ENCODE peak calls at places on chromosomes 16 and 17, in ten cellular contexts. I is cardiac muscle cell; Z is effector memory CD4-positive, alpha-beta T cell; V is GM23248; R is aorta; E is neural progenitor cell; Q is heart right ventricle; K is lower lobe of right lung; U is fibroblast of lung; L is left lung. G is an unnamed sample. For H3K4me1, the result is how much of the 10 kb centered on the place peaks cover.

GRCh38 chr17:75501378-75502071 is 13.8 kb downstream of the CASKIN2 start:
- DNase-seq in I (no peak), Q (no peak), E (no peak), V (no peak), R (no peak), K (peak), Z (no peak), L (no peak), U (no peak), G (no peak)

GRCh38 chr17:36825113-36825955 is 111.9 kb upstream of the LHX1 start:
- DNase-seq in U (no peak), R (no peak), V (no peak), L (no peak), E (no peak), K (no peak), Q (no peak), I (no peak), Z (no peak), G (no peak)

GRCh38 chr17:26818736-26819135 is 475.2 kb upstream of the WSB1 start:
- DNase-seq in L (no peak), K (no peak), V (no peak), E (peak), I (no peak), U (peak), Q (no peak), Z (no peak), R (no peak), G (no peak)

GRCh38 chr17:80498242-80498919 is 22.0 kb upstream of the NPTX1 start:
- DNase-seq in L (no peak), E (peak), V (peak), R (peak), U (peak), K (no peak), Z (no peak), Q (no peak), I (no peak), G (peak)

GRCh38 chr17:28743243-28744103 is at the start of gene TRAF4:
- DNase-seq in Q (peak), L (peak), E (peak), R (peak), U (peak), V (peak), K (peak), I (peak), Z (peak), G (peak)

GRCh38 chr17:53844476-53845107 is 21.9 kb downstream of the KIF2B start:
- DNase-seq in V (no peak), Z (no peak), R (no peak), U (no peak), E (no peak), K (no peak), Q (no peak), L (no peak), I (no peak), G (no peak)

GRCh38 chr17:2700031-2700490 is 11.5 kb downstream of the CLUH start:
- DNase-seq in L (peak), K (peak), Z (no peak), E (no peak), I (no peak), R (peak), U (no peak), V (no peak), Q (no peak), G (no peak)

GRCh38 chr17:47877368-47878034 is 18.5 kb upstream of the SP2 start:
- DNase-seq in I (no peak), V (no peak), L (no peak), E (no peak), R (no peak), Z (no peak), U (no peak), Q (no peak), K (no peak), G (no peak)

GRCh38 chr17:8341456-8341855 is 1.8 kb downstream of the ODF4 start:
- DNase-seq in R (no peak), K (no peak), Z (no peak), Q (no peak), V (peak), I (no peak), E (no peak), L (no peak), U (no peak), G (no peak)

GRCh38 chr16:48613061-48613957 is 3.3 kb upstream of the N4BP1 start:
- DNase-seq in K (no peak), I (no peak), L (no peak), V (peak), Q (no peak), U (peak), E (no peak), R (no peak), Z (peak), G (no peak)

GRCh38 chr17:6608321-6608720 is 32.2 kb downstream of the KIAA0753 start:
- DNase-seq in U (no peak), E (no peak), V (peak), R (no peak), I (no peak), K (no peak), Z (no peak), L (no peak), Q (no peak), G (no peak)

GRCh38 chr16:81786321-81786720 is 7.2 kb downstream of the PLCG2 start:
- DNase-seq in E (no peak), R (no peak), Z (no peak), U (no peak), K (no peak), I (no peak), L (no peak), Q (no peak), V (peak), G (no peak)

GRCh38 chr17:73455050-73455687 is 143.4 kb upstream of the CDC42EP4 start:
- DNase-seq in K (peak), V (no peak), E (no peak), I (no peak), L (no peak), R (peak), Z (no peak), U (no peak), Q (no peak), G (no peak)

DNA sequence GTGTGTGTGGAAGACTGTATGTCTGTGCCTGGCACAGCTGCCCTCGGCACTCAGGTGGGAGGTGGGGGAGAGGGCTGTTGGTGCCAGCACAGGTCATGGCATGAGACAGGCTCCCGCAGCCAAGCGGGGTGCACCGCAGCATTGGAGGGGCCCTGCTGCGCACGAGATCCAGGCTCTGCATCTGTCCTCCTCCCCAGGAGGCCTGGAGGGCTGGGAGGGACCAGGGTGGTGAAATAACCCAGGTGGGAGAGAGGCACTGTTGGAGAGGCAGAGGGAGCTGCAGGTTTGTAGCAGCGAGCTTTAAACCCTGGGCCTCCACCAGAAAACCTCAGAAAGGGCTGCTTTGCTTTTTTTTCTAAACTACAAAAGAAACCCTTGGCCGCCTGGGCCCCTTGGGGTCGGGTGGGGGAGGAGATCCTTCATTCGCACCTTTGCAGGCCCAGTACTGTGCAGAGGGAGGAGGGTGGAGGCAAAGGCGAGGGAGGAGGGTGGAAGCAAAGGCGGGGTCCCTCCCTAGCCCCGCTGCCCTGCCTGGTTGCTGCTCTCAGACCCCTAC is 241.7 kb downstream of the SEC14L1 start:
- DNase-seq in I (no peak), Q (no peak), V (no peak), E (peak), Z (peak), L (no peak), K (no peak), R (no peak), U (peak), G (no peak)
- H3K4me1 ChIP-seq in I (half or more), Q (half or more), V (under half), E (half or more), Z (half or more), L (half or more), K (half or more), R (under half), U (half or more), G (half or more)

GRCh38 chr16:8960788-8961109 is 3.0 kb downstream of the USP7 start:
- DNase-seq in R (no peak), Q (no peak), I (no peak), K (no peak), Z (no peak), E (no peak), V (no peak), U (no peak), L (no peak), G (no peak)
- H3K4me1 ChIP-seq in R (under half), Q (half or more), I (half or more), K (half or more), Z (half or more), E (half or more), V (half or more), U (under half), L (half or more), G (half or more)

GRCh38 chr16:12781777-12782176 is 21.9 kb downstream of the CPPED1 start:
- DNase-seq in V (no peak), I (no peak), R (no peak), Z (no peak), E (no peak), Q (no peak), K (no peak), U (no peak), L (no peak), G (no peak)
- H3K4me1 ChIP-seq in V (under half), I (under half), R (under half), Z (under half), E (under half), Q (under half), K (under half), U (under half), L (under half), G (under half)

DNA sequence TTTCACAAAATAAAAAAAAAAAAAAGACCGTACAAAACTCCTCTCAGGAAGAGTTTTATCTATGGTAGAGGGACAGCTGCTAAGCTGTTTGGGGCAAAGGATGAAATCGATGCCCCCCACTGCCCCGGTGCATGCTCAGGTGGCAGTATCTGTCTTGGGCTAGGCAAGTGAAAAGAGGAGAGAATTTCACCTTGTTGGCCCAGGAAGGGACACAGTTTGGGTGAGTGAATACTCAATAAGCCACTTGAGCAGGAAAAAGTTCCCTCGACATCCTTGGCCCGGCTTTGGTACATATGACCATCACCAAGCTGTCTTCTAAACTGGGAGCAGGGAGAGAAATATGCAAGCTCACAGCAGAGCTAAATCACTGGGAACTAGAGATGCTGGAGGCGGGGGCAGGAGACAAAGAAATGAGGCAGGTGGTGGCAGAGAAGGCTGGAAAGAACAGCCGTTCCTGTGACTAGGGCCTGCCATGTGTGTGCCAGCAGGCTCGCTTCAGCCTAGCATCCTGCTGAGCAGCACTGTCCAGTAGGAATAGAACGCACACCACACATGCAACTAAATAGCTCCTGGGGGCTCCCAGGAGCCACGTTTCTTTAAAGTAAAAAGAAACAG is 8.2 kb upstream of the EIF1 start:
- DNase-seq in E (no peak), V (no peak), R (no peak), Z (no peak), U (no peak), Q (no peak), I (no peak), K (no peak), L (no peak), G (no peak)
- H3K4me1 ChIP-seq in E (under half), V (under half), R (under half), Z (under half), U (under half), Q (under half), I (under half), K (under half), L (under half), G (under half)

DNA sequence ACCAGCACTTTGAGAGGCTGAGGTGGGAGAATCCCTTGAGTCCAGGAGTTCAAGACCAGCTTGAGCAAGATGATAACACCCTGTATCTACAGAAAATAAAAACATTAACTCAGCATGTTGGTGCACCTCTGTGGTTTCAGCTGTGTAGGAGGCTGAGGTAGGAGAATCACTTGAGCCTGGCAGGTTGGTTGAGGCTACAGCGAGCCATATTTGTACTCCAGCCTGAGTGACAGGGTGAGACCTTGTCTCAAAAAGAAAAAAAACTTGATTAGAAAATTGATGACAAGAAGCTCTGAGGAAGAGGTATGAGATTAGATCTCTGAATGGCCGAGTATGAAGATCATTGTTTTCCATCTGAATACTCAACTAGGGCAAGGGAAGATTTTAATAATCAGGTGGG is 31.0 kb downstream of the SCPEP1 start:
- DNase-seq in K (no peak), U (no peak), E (no peak), L (no peak), V (no peak), Q (no peak), I (no peak), Z (no peak), R (no peak), G (no peak)
- H3K4me1 ChIP-seq in K (under half), U (under half), E (under half), L (under half), V (under half), Q (under half), I (under half), Z (under half), R (under half), G (under half)

GRCh38 chr16:74031551-74031950 is 265.1 kb upstream of the PSMD7 start:
- DNase-seq in R (no peak), K (no peak), L (no peak), V (no peak), Q (no peak), U (no peak), E (no peak), Z (no peak), I (no peak), G (no peak)

GRCh38 chr16:74024997-74025396 is 271.6 kb upstream of the PSMD7 start:
- DNase-seq in Q (no peak), L (no peak), V (no peak), Z (no peak), E (no peak), I (no peak), K (no peak), R (no peak), U (no peak), G (no peak)

GRCh38 chr16:74029122-74029805 is 267.4 kb upstream of the PSMD7 start:
- DNase-seq in L (no peak), I (no peak), Q (no peak), E (no peak), U (no peak), V (no peak), K (no peak), R (no peak), Z (no peak), G (no peak)

GRCh38 chr16:74030000-74030399 is 266.6 kb upstream of the PSMD7 start:
- DNase-seq in K (no peak), U (no peak), R (no peak), I (no peak), Q (no peak), V (no peak), L (peak), E (no peak), Z (no peak), G (no peak)

GRCh38 chr16:74026373-74027281 is 270.0 kb upstream of the PSMD7 start:
- DNase-seq in I (no peak), R (no peak), K (no peak), Z (no peak), L (no peak), Q (no peak), E (peak), U (no peak), V (no peak), G (no peak)
- H3K4me1 ChIP-seq in I (under half), R (under half), K (under half), Z (under half), L (under half), Q (under half), E (half or more), U (under half), V (under half), G (under half)

GRCh38 chr16:24984101-24984500 is 31.1 kb downstream of the ARHGAP17 start:
- DNase-seq in R (no peak), L (no peak), Z (no peak), E (no peak), U (no peak), K (no peak), I (no peak), Q (no peak), V (no peak), G (no peak)

GRCh38 chr16:24986512-24987303 is 28.5 kb downstream of the ARHGAP17 start:
- DNase-seq in Z (no peak), V (peak), I (peak), R (no peak), L (no peak), Q (no peak), U (peak), K (no peak), E (no peak), G (no peak)

GRCh38 chr16:24980077-24980793 is 34.9 kb downstream of the ARHGAP17 start:
- DNase-seq in V (peak), Q (peak), I (no peak), U (no peak), Z (no peak), R (no peak), E (no peak), K (no peak), L (no peak), G (peak)

GRCh38 chr16:24984903-24985675 is 30.1 kb downstream of the ARHGAP17 start:
- DNase-seq in Q (no peak), U (no peak), I (no peak), K (no peak), L (no peak), V (peak), R (no peak), Z (no peak), E (no peak), G (no peak)

GRCh38 chr16:24983521-24983920 is 31.6 kb downstream of the ARHGAP17 start:
- DNase-seq in Z (no peak), V (no peak), I (no peak), E (no peak), K (no peak), U (no peak), L (no peak), R (no peak), Q (peak), G (no peak)
- H3K4me1 ChIP-seq in Z (under half), V (half or more), I (under half), E (under half), K (half or more), U (under half), L (half or more), R (under half), Q (half or more), G (half or more)